ENCODE peak calls at places on chromosome 3, in eight cellular contexts. G is HTR-8/SVneo; B is GDM1; O is CD4-positive, CD25-positive, alpha-beta regulatory T cell; R is PC-9; E is stimulated activated CD4-positive, alpha-beta T cell treated with anti-CD3 and anti-CD28 coated beads, TNF-alpha, amount 100 ng/mL, for 1 hour; S is fibroblast of pulmonary artery; W is fibroblast of mammary gland. I is an unnamed sample.

GRCh38 chr3:184687363-184688049 is 24.4 kb downstream of the MAGEF1 start:
- DNase-seq in G (no peak), O (no peak), W (no peak), R (no peak), B (peak), E (no peak), S (no peak), I (no peak)

GRCh38 chr3:134334231-134334900 is 39.9 kb downstream of the AMOTL2 start:
- DNase-seq in W (no peak), B (no peak), G (no peak), E (no peak), R (peak), O (no peak), S (no peak), I (no peak)

GRCh38 chr3:78847603-78848002 is 920.2 kb downstream of the ROBO1 start:
- DNase-seq in G (no peak), W (no peak), B (no peak), O (no peak), E (no peak), R (no peak), S (no peak), I (no peak)

GRCh38 chr3:54870423-54870822 is 57.4 kb downstream of the LRTM1 start:
- DNase-seq in W (peak), G (peak), B (no peak), O (no peak), E (no peak), R (peak), S (peak), I (peak)

GRCh38 chr3:73625124-73625665 is 454 bp upstream of the PDZRN3 start:
- DNase-seq in O (no peak), R (no peak), W (peak), E (no peak), S (peak), G (no peak), B (no peak), I (no peak)

GRCh38 chr3:82100378-82100777 is 338.9 kb upstream of the GBE1 start:
- DNase-seq in W (no peak), B (no peak), R (no peak), G (peak), O (no peak), E (no peak), S (peak), I (no peak)

GRCh38 chr3:195177432-195178123 is 93.4 kb downstream of the XXYLT1 start:
- DNase-seq in S (no peak), E (no peak), R (no peak), B (no peak), O (no peak), G (no peak), W (no peak), I (no peak)

GRCh38 chr3:168341192-168341816 is 245.6 kb upstream of the GOLIM4 start:
- DNase-seq in G (no peak), E (no peak), R (peak), B (no peak), W (peak), O (no peak), S (peak), I (peak)

GRCh38 chr3:150020527-150020926 is 49.8 kb upstream of the PFN2 start:
- DNase-seq in S (peak), E (no peak), G (peak), W (peak), R (no peak), B (no peak), O (no peak), I (peak)

GRCh38 chr3:12556723-12557471 is at the start of gene MKRN2:
- DNase-seq in G (peak), R (peak), O (peak), S (peak), B (peak), W (peak), E (peak), I (no peak)

GRCh38 chr3:16849240-16849639 is 35.5 kb upstream of the PLCL2 start:
- DNase-seq in O (peak), R (no peak), B (no peak), S (peak), W (peak), G (no peak), E (peak), I (no peak)

GRCh38 chr3:146058241-146058640 is 102.7 kb downstream of the PLOD2 start:
- DNase-seq in E (no peak), G (no peak), O (no peak), R (no peak), B (no peak), S (no peak), W (no peak), I (no peak)

GRCh38 chr3:183158552-183159006 is 4.0 kb downstream of the LAMP3 start:
- DNase-seq in B (no peak), O (no peak), E (no peak), W (peak), R (peak), S (peak), G (peak), I (peak)

GRCh38 chr3:129068291-129068886 is 7.8 kb downstream of the GP9 start:
- DNase-seq in G (no peak), O (no peak), B (no peak), R (no peak), S (peak), W (no peak), E (no peak), I (no peak)

GRCh38 chr3:170598091-170598502 is 12.2 kb upstream of the SLC7A14 start:
- DNase-seq in G (no peak), S (no peak), E (no peak), O (no peak), B (no peak), R (no peak), W (no peak), I (no peak)

GRCh38 chr3:141280086-141280485 is 48.5 kb downstream of the PXYLP1 start:
- DNase-seq in R (no peak), S (no peak), O (no peak), E (no peak), B (no peak), W (peak), G (no peak), I (no peak)

GRCh38 chr3:56989434-56990294 is 70.8 kb upstream of the SPATA12 start:
- DNase-seq in O (no peak), B (no peak), R (no peak), E (no peak), S (peak), G (no peak), W (peak), I (no peak)